ENCODE peak calls at places on chromosomes 12 and 14, in four cellular contexts. Y is NCI-H510A, B is HEK293T, U is KBM-7. C is an unnamed sample.

GRCh38 chr14:31435276-31435675 is 14.9 kb upstream of the HEATR5A start:
- DNase-seq in Y (no peak), B (no peak), U (no peak), C (no peak)

GRCh38 chr12:117967512-117967911 is 1.3 kb downstream of the KSR2 start:
- DNase-seq in Y (no peak), B (no peak), U (no peak), C (no peak)

GRCh38 chr12:68765696-68766095 is 19.7 kb downstream of the SLC35E3 start:
- DNase-seq in Y (no peak), B (no peak), U (no peak), C (no peak)

GRCh38 chr12:112180422-112180821 is 55.1 kb downstream of the TRAFD1 start:
- DNase-seq in Y (no peak), B (no peak), U (no peak), C (no peak)

GRCh38 chr12:34218193-34219045 is 196.1 kb downstream of the ALG10 start:
- DNase-seq in Y (no peak), B (peak; percentile 57), U (peak; percentile 84), C (peak; percentile 63)

GRCh38 chr14:99899578-99900178 is 106.5 kb downstream of the EML1 start:
- DNase-seq in Y (no peak), B (no peak), U (peak; percentile 28), C (no peak)

GRCh38 chr14:73789996-73790581 is 61.5 kb upstream of the PTGR2 start:
- DNase-seq in Y (no peak), B (no peak), U (no peak), C (no peak)

GRCh38 chr14:58839233-58839632 is 201.5 kb downstream of the DACT1 start:
- DNase-seq in Y (no peak), B (no peak), U (no peak), C (no peak)

GRCh38 chr12:106195638-106196037 is 52.2 kb downstream of the CKAP4 start:
- DNase-seq in Y (no peak), B (no peak), U (no peak), C (no peak)

GRCh38 chr12:130097798-130098255 is 64.4 kb upstream of the FZD10 start:
- DNase-seq in Y (no peak), B (no peak), U (no peak), C (no peak)

GRCh38 chr12:124422570-124423523 is 128.0 kb downstream of the RFLNA start:
- DNase-seq in Y (peak; percentile 72), B (no peak), U (no peak), C (no peak)

GRCh38 chr12:25827141-25827540 is 131.3 kb upstream of the RASSF8 start:
- DNase-seq in Y (no peak), B (no peak), U (no peak), C (no peak)

GRCh38 chr12:132866251-132866828 is 21.1 kb downstream of the CHFR start:
- DNase-seq in Y (no peak), B (no peak), U (no peak), C (no peak)

GRCh38 chr14:54747616-54748015 is 155.0 kb downstream of the GCH1 start:
- DNase-seq in Y (no peak), B (no peak), U (no peak), C (no peak)

GRCh38 chr12:107458163-107458562 is 227.4 kb upstream of the PWP1 start:
- DNase-seq in Y (no peak), B (no peak), U (no peak), C (no peak)

GRCh38 chr12:78192979-78193378 is 362.3 kb downstream of the NAV3 start:
- DNase-seq in Y (peak; percentile 21), B (no peak), U (no peak), C (no peak)

GRCh38 chr12:51923506-51924365 is 16.4 kb downstream of the ACVRL1 start:
- DNase-seq in Y (no peak), B (peak; percentile 80), U (peak; percentile 42), C (peak; percentile 43)

GRCh38 chr12:132400011-132400641 is 70.7 kb upstream of the GALNT9 start:
- DNase-seq in Y (no peak), B (peak; percentile 36), U (no peak), C (no peak)

GRCh38 chr14:63470877-63471565 is 72.2 kb downstream of the PPP2R5E start:
- DNase-seq in Y (no peak), B (no peak), U (no peak), C (no peak)

GRCh38 chr14:61355892-61356325 is 34.5 kb downstream of the PRKCH start:
- DNase-seq in Y (peak; percentile 82), B (no peak), U (peak; percentile 82), C (peak; percentile 31)

GRCh38 chr12:63915105-63915830 is 70.8 kb downstream of the SRGAP1 start:
- DNase-seq in Y (no peak), B (peak; percentile 19), U (no peak), C (no peak)

GRCh38 chr12:953776-954175 is 4.3 kb upstream of the RAD52 start:
- DNase-seq in Y (no peak), B (no peak), U (no peak), C (no peak)

GRCh38 chr14:67335781-67336180 is 23.8 kb downstream of the ATP6V1D start:
- DNase-seq in Y (no peak), B (no peak), U (peak; percentile 12), C (no peak)

GRCh38 chr14:64707661-64708060 is 3.4 kb downstream of the PLEKHG3 start:
- DNase-seq in Y (no peak), B (no peak), U (no peak), C (no peak)

GRCh38 chr12:29961231-29961630 is 177.5 kb upstream of the TMTC1 start:
- DNase-seq in Y (no peak), B (no peak), U (no peak), C (no peak)

GRCh38 chr12:32148372-32148771 is 41.7 kb downstream of the BICD1 start:
- DNase-seq in Y (no peak), B (no peak), U (no peak), C (no peak)

GRCh38 chr14:94380225-94381148 is 7.9 kb downstream of the SERPINA1 start:
- DNase-seq in Y (no peak), B (no peak), U (no peak), C (no peak)

GRCh38 chr12:15634010-15634676 is 155.0 kb downstream of the EPS8 start:
- DNase-seq in Y (no peak), B (no peak), U (no peak), C (no peak)

GRCh38 chr12:96327346-96327745 is 72.9 kb downstream of the CDK17 start:
- DNase-seq in Y (no peak), B (no peak), U (no peak), C (no peak)

GRCh38 chr14:73723799-73724621 is 9.8 kb upstream of the PNMA1 start:
- DNase-seq in Y (no peak), B (no peak), U (no peak), C (no peak)

GRCh38 chr12:116336542-116337065 is 59.1 kb upstream of the MED13L start:
- DNase-seq in Y (no peak), B (no peak), U (peak; percentile 48), C (no peak)

GRCh38 chr14:31881531-31882310 is 195.4 kb upstream of the ARHGAP5 start:
- DNase-seq in Y (no peak), B (no peak), U (no peak), C (no peak)

GRCh38 chr14:24876009-24876690 is 173.8 kb downstream of the STXBP6 start:
- DNase-seq in Y (no peak), B (no peak), U (peak; percentile 60), C (no peak)

GRCh38 chr12:30753761-30754382 is 879 bp downstream of the CAPRIN2 start:
- DNase-seq in Y (no peak), B (no peak), U (peak; percentile 43), C (no peak)

GRCh38 chr12:47967461-47968430 is 4.3 kb downstream of the TMEM106C start:
- DNase-seq in Y (no peak), B (no peak), U (no peak), C (no peak)

C was measured in iPS DF 6.9.